ENCODE peak calls at places on chromosomes 6 and 20, in ten cellular contexts. One of them, this sample, is unnamed.

GRCh38 chr20:48788486-48789072 is 39.2 kb downstream of the PREX1 start:
- DNase-seq in heart right ventricle: no peak
- DNase-seq in NCI-H510A: no peak
- DNase-seq in amniotic stem cell: no peak
- DNase-seq in NCI-H460: no peak
- DNase-seq in ecto neural progenitor cell: no peak
- DNase-seq in H4: no peak
- DNase-seq in activated naive CD8-positive, alpha-beta T cell treated with anti-CD3 and anti-CD28 coated beads, Interleukin-2, amount 50 U/mL, for 24 hours: no peak
- DNase-seq in stimulated activated CD4-positive, alpha-beta T cell treated with anti-CD3 and anti-CD28 coated beads, Interleukin-2, amount 100 ng/mL, for 48 hours: no peak
- DNase-seq in left colon: peak
- DNase-seq in this sample: no peak

GRCh38 chr20:44598413-44599290 is 16.3 kb downstream of the PKIG start:
- DNase-seq in heart right ventricle: peak
- DNase-seq in NCI-H510A: no peak
- DNase-seq in amniotic stem cell: no peak
- DNase-seq in NCI-H460: no peak
- DNase-seq in ecto neural progenitor cell: no peak
- DNase-seq in H4: no peak
- DNase-seq in activated naive CD8-positive, alpha-beta T cell treated with anti-CD3 and anti-CD28 coated beads, Interleukin-2, amount 50 U/mL, for 24 hours: no peak
- DNase-seq in stimulated activated CD4-positive, alpha-beta T cell treated with anti-CD3 and anti-CD28 coated beads, Interleukin-2, amount 100 ng/mL, for 48 hours: no peak
- DNase-seq in left colon: no peak
- DNase-seq in this sample: no peak

GRCh38 chr6:14320342-14320741 is 202.8 kb downstream of the CD83 start:
- DNase-seq in heart right ventricle: no peak
- DNase-seq in NCI-H510A: no peak
- DNase-seq in amniotic stem cell: no peak
- DNase-seq in NCI-H460: no peak
- DNase-seq in ecto neural progenitor cell: no peak
- DNase-seq in H4: no peak
- DNase-seq in activated naive CD8-positive, alpha-beta T cell treated with anti-CD3 and anti-CD28 coated beads, Interleukin-2, amount 50 U/mL, for 24 hours: no peak
- DNase-seq in stimulated activated CD4-positive, alpha-beta T cell treated with anti-CD3 and anti-CD28 coated beads, Interleukin-2, amount 100 ng/mL, for 48 hours: no peak
- DNase-seq in left colon: no peak
- DNase-seq in this sample: peak

GRCh38 chr6:97040355-97040860 is 115.9 kb downstream of the KLHL32 start:
- DNase-seq in heart right ventricle: no peak
- DNase-seq in NCI-H510A: peak
- DNase-seq in amniotic stem cell: no peak
- DNase-seq in NCI-H460: no peak
- DNase-seq in ecto neural progenitor cell: no peak
- DNase-seq in H4: no peak
- DNase-seq in activated naive CD8-positive, alpha-beta T cell treated with anti-CD3 and anti-CD28 coated beads, Interleukin-2, amount 50 U/mL, for 24 hours: no peak
- DNase-seq in stimulated activated CD4-positive, alpha-beta T cell treated with anti-CD3 and anti-CD28 coated beads, Interleukin-2, amount 100 ng/mL, for 48 hours: no peak
- DNase-seq in left colon: no peak
- DNase-seq in this sample: no peak

GRCh38 chr6:146429831-146430230 is 113.8 kb upstream of the RAB32 start:
- DNase-seq in heart right ventricle: no peak
- DNase-seq in NCI-H510A: no peak
- DNase-seq in amniotic stem cell: no peak
- DNase-seq in NCI-H460: no peak
- DNase-seq in ecto neural progenitor cell: no peak
- DNase-seq in H4: no peak
- DNase-seq in activated naive CD8-positive, alpha-beta T cell treated with anti-CD3 and anti-CD28 coated beads, Interleukin-2, amount 50 U/mL, for 24 hours: no peak
- DNase-seq in stimulated activated CD4-positive, alpha-beta T cell treated with anti-CD3 and anti-CD28 coated beads, Interleukin-2, amount 100 ng/mL, for 48 hours: no peak
- DNase-seq in left colon: no peak
- DNase-seq in this sample: no peak

GRCh38 chr20:57695012-57695411 is 14.8 kb downstream of the PMEPA1 start:
- DNase-seq in heart right ventricle: no peak
- DNase-seq in NCI-H510A: no peak
- DNase-seq in amniotic stem cell: no peak
- DNase-seq in NCI-H460: no peak
- DNase-seq in ecto neural progenitor cell: no peak
- DNase-seq in H4: no peak
- DNase-seq in activated naive CD8-positive, alpha-beta T cell treated with anti-CD3 and anti-CD28 coated beads, Interleukin-2, amount 50 U/mL, for 24 hours: no peak
- DNase-seq in stimulated activated CD4-positive, alpha-beta T cell treated with anti-CD3 and anti-CD28 coated beads, Interleukin-2, amount 100 ng/mL, for 48 hours: no peak
- DNase-seq in left colon: no peak
- DNase-seq in this sample: no peak

GRCh38 chr6:127855542-127856159 is 45.2 kb downstream of the THEMIS start:
- DNase-seq in heart right ventricle: peak
- DNase-seq in NCI-H510A: no peak
- DNase-seq in amniotic stem cell: no peak
- DNase-seq in NCI-H460: no peak
- DNase-seq in ecto neural progenitor cell: no peak
- DNase-seq in H4: no peak
- DNase-seq in activated naive CD8-positive, alpha-beta T cell treated with anti-CD3 and anti-CD28 coated beads, Interleukin-2, amount 50 U/mL, for 24 hours: peak
- DNase-seq in stimulated activated CD4-positive, alpha-beta T cell treated with anti-CD3 and anti-CD28 coated beads, Interleukin-2, amount 100 ng/mL, for 48 hours: peak
- DNase-seq in left colon: peak
- DNase-seq in this sample: no peak

GRCh38 chr20:7094438-7094997 is 327.0 kb downstream of the BMP2 start:
- DNase-seq in heart right ventricle: peak
- DNase-seq in NCI-H510A: peak
- DNase-seq in amniotic stem cell: no peak
- DNase-seq in NCI-H460: peak
- DNase-seq in ecto neural progenitor cell: no peak
- DNase-seq in H4: peak
- DNase-seq in activated naive CD8-positive, alpha-beta T cell treated with anti-CD3 and anti-CD28 coated beads, Interleukin-2, amount 50 U/mL, for 24 hours: peak
- DNase-seq in stimulated activated CD4-positive, alpha-beta T cell treated with anti-CD3 and anti-CD28 coated beads, Interleukin-2, amount 100 ng/mL, for 48 hours: peak
- DNase-seq in left colon: peak
- DNase-seq in this sample: peak

GRCh38 chr6:136723780-136724179 is 68.5 kb downstream of the MAP3K5 start:
- DNase-seq in heart right ventricle: no peak
- DNase-seq in NCI-H510A: no peak
- DNase-seq in amniotic stem cell: no peak
- DNase-seq in NCI-H460: no peak
- DNase-seq in ecto neural progenitor cell: no peak
- DNase-seq in H4: no peak
- DNase-seq in activated naive CD8-positive, alpha-beta T cell treated with anti-CD3 and anti-CD28 coated beads, Interleukin-2, amount 50 U/mL, for 24 hours: peak
- DNase-seq in stimulated activated CD4-positive, alpha-beta T cell treated with anti-CD3 and anti-CD28 coated beads, Interleukin-2, amount 100 ng/mL, for 48 hours: no peak
- DNase-seq in left colon: peak
- DNase-seq in this sample: no peak

GRCh38 chr6:144581807-144582537 is 296.8 kb downstream of the UTRN start:
- DNase-seq in heart right ventricle: peak
- DNase-seq in NCI-H510A: no peak
- DNase-seq in amniotic stem cell: no peak
- DNase-seq in NCI-H460: no peak
- DNase-seq in ecto neural progenitor cell: no peak
- DNase-seq in H4: peak
- DNase-seq in activated naive CD8-positive, alpha-beta T cell treated with anti-CD3 and anti-CD28 coated beads, Interleukin-2, amount 50 U/mL, for 24 hours: no peak
- DNase-seq in stimulated activated CD4-positive, alpha-beta T cell treated with anti-CD3 and anti-CD28 coated beads, Interleukin-2, amount 100 ng/mL, for 48 hours: no peak
- DNase-seq in left colon: peak
- DNase-seq in this sample: no peak

GRCh38 chr20:31953749-31954148 is 1.9 kb upstream of the PDRG1 start:
- DNase-seq in heart right ventricle: no peak
- DNase-seq in NCI-H510A: no peak
- DNase-seq in amniotic stem cell: no peak
- DNase-seq in NCI-H460: no peak
- DNase-seq in ecto neural progenitor cell: no peak
- DNase-seq in H4: no peak
- DNase-seq in activated naive CD8-positive, alpha-beta T cell treated with anti-CD3 and anti-CD28 coated beads, Interleukin-2, amount 50 U/mL, for 24 hours: no peak
- DNase-seq in stimulated activated CD4-positive, alpha-beta T cell treated with anti-CD3 and anti-CD28 coated beads, Interleukin-2, amount 100 ng/mL, for 48 hours: no peak
- DNase-seq in left colon: no peak
- DNase-seq in this sample: no peak

GRCh38 chr6:154980273-154981070 is 14.6 kb upstream of the TIAM2 start:
- DNase-seq in heart right ventricle: no peak
- DNase-seq in NCI-H510A: no peak
- DNase-seq in amniotic stem cell: no peak
- DNase-seq in NCI-H460: no peak
- DNase-seq in ecto neural progenitor cell: no peak
- DNase-seq in H4: no peak
- DNase-seq in activated naive CD8-positive, alpha-beta T cell treated with anti-CD3 and anti-CD28 coated beads, Interleukin-2, amount 50 U/mL, for 24 hours: no peak
- DNase-seq in stimulated activated CD4-positive, alpha-beta T cell treated with anti-CD3 and anti-CD28 coated beads, Interleukin-2, amount 100 ng/mL, for 48 hours: no peak
- DNase-seq in left colon: no peak
- DNase-seq in this sample: no peak

GRCh38 chr6:84645563-84646266 is 118.7 kb downstream of the TBX18 start:
- DNase-seq in heart right ventricle: no peak
- DNase-seq in NCI-H510A: no peak
- DNase-seq in amniotic stem cell: no peak
- DNase-seq in NCI-H460: no peak
- DNase-seq in ecto neural progenitor cell: no peak
- DNase-seq in H4: no peak
- DNase-seq in activated naive CD8-positive, alpha-beta T cell treated with anti-CD3 and anti-CD28 coated beads, Interleukin-2, amount 50 U/mL, for 24 hours: no peak
- DNase-seq in stimulated activated CD4-positive, alpha-beta T cell treated with anti-CD3 and anti-CD28 coated beads, Interleukin-2, amount 100 ng/mL, for 48 hours: no peak
- DNase-seq in left colon: no peak
- DNase-seq in this sample: no peak

GRCh38 chr6:159197251-159197650 is 28.1 kb downstream of the FNDC1 start:
- DNase-seq in heart right ventricle: no peak
- DNase-seq in NCI-H510A: no peak
- DNase-seq in amniotic stem cell: no peak
- DNase-seq in NCI-H460: no peak
- DNase-seq in ecto neural progenitor cell: no peak
- DNase-seq in H4: no peak
- DNase-seq in activated naive CD8-positive, alpha-beta T cell treated with anti-CD3 and anti-CD28 coated beads, Interleukin-2, amount 50 U/mL, for 24 hours: no peak
- DNase-seq in stimulated activated CD4-positive, alpha-beta T cell treated with anti-CD3 and anti-CD28 coated beads, Interleukin-2, amount 100 ng/mL, for 48 hours: no peak
- DNase-seq in left colon: no peak
- DNase-seq in this sample: no peak

GRCh38 chr6:143594647-143595046 is 83.1 kb upstream of the PHACTR2 start:
- DNase-seq in heart right ventricle: no peak
- DNase-seq in NCI-H510A: no peak
- DNase-seq in amniotic stem cell: no peak
- DNase-seq in NCI-H460: no peak
- DNase-seq in ecto neural progenitor cell: no peak
- DNase-seq in H4: peak
- DNase-seq in activated naive CD8-positive, alpha-beta T cell treated with anti-CD3 and anti-CD28 coated beads, Interleukin-2, amount 50 U/mL, for 24 hours: no peak
- DNase-seq in stimulated activated CD4-positive, alpha-beta T cell treated with anti-CD3 and anti-CD28 coated beads, Interleukin-2, amount 100 ng/mL, for 48 hours: no peak
- DNase-seq in left colon: no peak
- DNase-seq in this sample: no peak

GRCh38 chr6:40962241-40962640 is 76.8 kb downstream of the UNC5CL start:
- DNase-seq in heart right ventricle: no peak
- DNase-seq in NCI-H510A: peak
- DNase-seq in amniotic stem cell: no peak
- DNase-seq in NCI-H460: peak
- DNase-seq in ecto neural progenitor cell: no peak
- DNase-seq in H4: peak
- DNase-seq in activated naive CD8-positive, alpha-beta T cell treated with anti-CD3 and anti-CD28 coated beads, Interleukin-2, amount 50 U/mL, for 24 hours: peak
- DNase-seq in stimulated activated CD4-positive, alpha-beta T cell treated with anti-CD3 and anti-CD28 coated beads, Interleukin-2, amount 100 ng/mL, for 48 hours: no peak
- DNase-seq in left colon: no peak
- DNase-seq in this sample: peak

GRCh38 chr20:46133886-46134654 is 16.0 kb downstream of the CD40 start:
- DNase-seq in heart right ventricle: no peak
- DNase-seq in NCI-H510A: no peak
- DNase-seq in amniotic stem cell: no peak
- DNase-seq in NCI-H460: no peak
- DNase-seq in ecto neural progenitor cell: no peak
- DNase-seq in H4: no peak
- DNase-seq in activated naive CD8-positive, alpha-beta T cell treated with anti-CD3 and anti-CD28 coated beads, Interleukin-2, amount 50 U/mL, for 24 hours: no peak
- DNase-seq in stimulated activated CD4-positive, alpha-beta T cell treated with anti-CD3 and anti-CD28 coated beads, Interleukin-2, amount 100 ng/mL, for 48 hours: no peak
- DNase-seq in left colon: no peak
- DNase-seq in this sample: no peak